ENCODE peak calls at places on chromosome 20, in nine cellular contexts. One of them, this sample, is unnamed.

GRCh38 chr20:53028337-53029007 is 56.3 kb downstream of the TSHZ2 start:
- DNase-seq in endodermal cell: no peak
- DNase-seq in GM13976: no peak
- DNase-seq in bronchial epithelial cell: peak
- DNase-seq in fibroblast of the aortic adventitia: no peak
- DNase-seq in WTC11: no peak
- DNase-seq in AG09309: no peak
- DNase-seq in A673: no peak
- DNase-seq in body of pancreas: no peak
- DNase-seq in this sample: no peak

GRCh38 chr20:57627972-57628650 is 7.9 kb upstream of the ZBP1 start:
- DNase-seq in body of pancreas: no peak
- DNase-seq in fibroblast of the aortic adventitia: peak
- DNase-seq in AG09309: peak
- DNase-seq in bronchial epithelial cell: peak
- DNase-seq in A673: peak
- DNase-seq in GM13976: peak
- DNase-seq in endodermal cell: no peak
- DNase-seq in WTC11: no peak
- DNase-seq in this sample: peak

GRCh38 chr20:20887593-20888272 is 175.3 kb upstream of the RALGAPA2 start:
- DNase-seq in fibroblast of the aortic adventitia: no peak
- DNase-seq in bronchial epithelial cell: no peak
- DNase-seq in endodermal cell: peak
- DNase-seq in GM13976: no peak
- DNase-seq in body of pancreas: no peak
- DNase-seq in A673: no peak
- DNase-seq in AG09309: no peak
- DNase-seq in WTC11: peak
- DNase-seq in this sample: no peak

GRCh38 chr20:24780648-24781047 is 168.4 kb upstream of the CST7 start:
- DNase-seq in A673: no peak
- DNase-seq in WTC11: no peak
- DNase-seq in body of pancreas: peak
- DNase-seq in GM13976: no peak
- DNase-seq in bronchial epithelial cell: no peak
- DNase-seq in endodermal cell: peak
- DNase-seq in AG09309: no peak
- DNase-seq in fibroblast of the aortic adventitia: no peak
- DNase-seq in this sample: peak

GRCh38 chr20:55774628-55775027 is 230.7 kb downstream of the CBLN4 start:
- DNase-seq in WTC11: no peak
- DNase-seq in GM13976: no peak
- DNase-seq in bronchial epithelial cell: no peak
- DNase-seq in endodermal cell: no peak
- DNase-seq in fibroblast of the aortic adventitia: no peak
- DNase-seq in A673: no peak
- DNase-seq in AG09309: no peak
- DNase-seq in body of pancreas: no peak
- DNase-seq in this sample: no peak

GRCh38 chr20:46367967-46368901 is 38.2 kb downstream of the ELMO2 start:
- DNase-seq in A673: no peak
- DNase-seq in GM13976: no peak
- DNase-seq in body of pancreas: no peak
- DNase-seq in AG09309: no peak
- DNase-seq in bronchial epithelial cell: peak
- DNase-seq in fibroblast of the aortic adventitia: no peak
- DNase-seq in endodermal cell: no peak
- DNase-seq in WTC11: no peak
- DNase-seq in this sample: no peak

GRCh38 chr20:10309326-10309725 is 90.7 kb downstream of the SNAP25 start:
- DNase-seq in WTC11: no peak
- DNase-seq in bronchial epithelial cell: peak
- DNase-seq in fibroblast of the aortic adventitia: peak
- DNase-seq in endodermal cell: no peak
- DNase-seq in GM13976: no peak
- DNase-seq in A673: no peak
- DNase-seq in AG09309: peak
- DNase-seq in body of pancreas: no peak
- DNase-seq in this sample: no peak

GRCh38 chr20:46306743-46307138 is 1.6 kb downstream of the CDH22 start:
- DNase-seq in fibroblast of the aortic adventitia: no peak
- DNase-seq in WTC11: no peak
- DNase-seq in body of pancreas: no peak
- DNase-seq in A673: no peak
- DNase-seq in AG09309: no peak
- DNase-seq in endodermal cell: peak
- DNase-seq in bronchial epithelial cell: no peak
- DNase-seq in GM13976: no peak
- DNase-seq in this sample: no peak

GRCh38 chr20:19802099-19802491 is 44.0 kb downstream of the RIN2 start:
- DNase-seq in GM13976: no peak
- DNase-seq in body of pancreas: no peak
- DNase-seq in A673: no peak
- DNase-seq in endodermal cell: no peak
- DNase-seq in WTC11: no peak
- DNase-seq in AG09309: no peak
- DNase-seq in fibroblast of the aortic adventitia: no peak
- DNase-seq in bronchial epithelial cell: no peak
- DNase-seq in this sample: no peak

GRCh38 chr20:5168582-5169396 is 42.0 kb downstream of the CDS2 start:
- DNase-seq in fibroblast of the aortic adventitia: peak
- DNase-seq in WTC11: peak
- DNase-seq in bronchial epithelial cell: peak
- DNase-seq in body of pancreas: no peak
- DNase-seq in AG09309: no peak
- DNase-seq in GM13976: no peak
- DNase-seq in endodermal cell: peak
- DNase-seq in A673: peak
- DNase-seq in this sample: no peak

GRCh38 chr20:19072988-19073387 is 139.5 kb upstream of the SLC24A3 start:
- DNase-seq in A673: no peak
- DNase-seq in body of pancreas: no peak
- DNase-seq in fibroblast of the aortic adventitia: no peak
- DNase-seq in GM13976: no peak
- DNase-seq in endodermal cell: no peak
- DNase-seq in AG09309: no peak
- DNase-seq in bronchial epithelial cell: no peak
- DNase-seq in WTC11: no peak
- DNase-seq in this sample: peak

GRCh38 chr20:61907081-61907891 is 158.4 kb downstream of the TAF4 start:
- DNase-seq in GM13976: no peak
- DNase-seq in fibroblast of the aortic adventitia: no peak
- DNase-seq in WTC11: no peak
- DNase-seq in body of pancreas: no peak
- DNase-seq in endodermal cell: no peak
- DNase-seq in A673: no peak
- DNase-seq in AG09309: no peak
- DNase-seq in bronchial epithelial cell: no peak
- DNase-seq in this sample: no peak

GRCh38 chr20:58709703-58710039 is 17.1 kb downstream of the NPEPL1 start:
- DNase-seq in WTC11: no peak
- DNase-seq in GM13976: no peak
- DNase-seq in bronchial epithelial cell: no peak
- DNase-seq in A673: no peak
- DNase-seq in fibroblast of the aortic adventitia: no peak
- DNase-seq in AG09309: no peak
- DNase-seq in body of pancreas: no peak
- DNase-seq in endodermal cell: no peak
- DNase-seq in this sample: peak

DNA sequence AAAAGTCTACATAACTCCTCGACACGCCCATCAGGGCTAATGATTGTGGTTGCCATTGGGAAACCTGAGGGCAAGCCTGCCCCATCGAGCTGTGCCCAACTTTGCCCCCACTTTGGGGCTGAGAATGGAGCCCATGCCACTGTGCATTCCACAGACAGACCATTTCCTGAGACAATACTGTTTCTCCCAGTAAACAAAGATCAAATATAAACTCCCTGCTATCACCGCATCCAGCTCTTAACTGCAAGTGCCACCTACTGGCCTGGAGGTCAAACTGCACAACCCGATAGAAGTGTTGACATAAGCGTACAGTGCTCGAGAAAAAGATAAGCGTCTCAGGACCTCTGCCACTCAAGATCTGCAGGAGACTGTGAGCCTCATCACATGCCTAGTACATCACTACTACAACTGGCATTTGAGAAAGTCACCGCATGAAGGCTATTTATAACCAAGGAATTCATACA is 4.7 kb upstream of the DEFB126 start:
- DNase-seq in endodermal cell: no peak
- DNase-seq in A673: peak
- DNase-seq in AG09309: no peak
- DNase-seq in fibroblast of the aortic adventitia: no peak
- DNase-seq in WTC11: peak
- DNase-seq in body of pancreas: no peak
- DNase-seq in bronchial epithelial cell: no peak
- DNase-seq in GM13976: no peak
- DNase-seq in this sample: no peak
- TF ChIP-seq CTCF in endodermal cell: peak
- TF ChIP-seq CTCF in A673: peak
- TF ChIP-seq CTCF in AG09309: peak
- TF ChIP-seq CTCF in fibroblast of the aortic adventitia: peak
- TF ChIP-seq CTCF in WTC11: peak
- TF ChIP-seq CTCF in body of pancreas: no peak
- TF ChIP-seq CTCF in bronchial epithelial cell: peak
- TF ChIP-seq CTCF in GM13976: no peak
- TF ChIP-seq CTCF in this sample: no peak

GRCh38 chr20:51084598-51084997 is 61.7 kb upstream of the KCNG1 start:
- DNase-seq in A673: no peak
- DNase-seq in endodermal cell: peak
- DNase-seq in WTC11: no peak
- DNase-seq in GM13976: no peak
- DNase-seq in bronchial epithelial cell: no peak
- DNase-seq in fibroblast of the aortic adventitia: no peak
- DNase-seq in AG09309: no peak
- DNase-seq in body of pancreas: no peak
- DNase-seq in this sample: no peak
- TF ChIP-seq CTCF in A673: no peak
- TF ChIP-seq CTCF in endodermal cell: no peak
- TF ChIP-seq CTCF in WTC11: no peak
- TF ChIP-seq CTCF in GM13976: no peak
- TF ChIP-seq CTCF in bronchial epithelial cell: no peak
- TF ChIP-seq CTCF in fibroblast of the aortic adventitia: no peak
- TF ChIP-seq CTCF in AG09309: no peak
- TF ChIP-seq CTCF in body of pancreas: no peak
- TF ChIP-seq CTCF in this sample: no peak

DNA sequence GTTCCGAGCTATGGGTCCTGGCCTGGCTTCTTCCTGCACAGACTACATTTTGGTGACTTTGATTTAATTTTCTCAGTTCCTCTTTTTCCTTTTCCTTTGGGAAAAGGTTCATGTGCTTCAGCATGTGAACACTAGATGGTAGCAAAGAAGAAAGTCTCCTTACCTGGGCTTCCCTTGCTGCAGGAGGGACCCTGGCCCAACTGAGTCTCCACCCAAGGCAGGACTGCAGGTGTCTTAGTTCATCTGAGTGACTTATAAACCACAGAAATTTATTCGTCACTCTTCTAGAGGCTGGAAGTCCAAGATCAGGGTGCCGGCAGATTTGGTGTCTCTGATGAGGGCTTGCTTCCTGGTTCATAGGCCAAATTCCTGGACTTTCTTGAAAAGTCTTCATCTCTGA is 163.2 kb downstream of the SYCP2 start:
- DNase-seq in A673: no peak
- DNase-seq in AG09309: no peak
- DNase-seq in fibroblast of the aortic adventitia: no peak
- DNase-seq in WTC11: no peak
- DNase-seq in endodermal cell: peak
- DNase-seq in bronchial epithelial cell: no peak
- DNase-seq in GM13976: no peak
- DNase-seq in body of pancreas: no peak
- DNase-seq in this sample: no peak
- TF ChIP-seq CTCF in A673: peak
- TF ChIP-seq CTCF in AG09309: no peak
- TF ChIP-seq CTCF in fibroblast of the aortic adventitia: no peak
- TF ChIP-seq CTCF in WTC11: no peak
- TF ChIP-seq CTCF in endodermal cell: peak
- TF ChIP-seq CTCF in bronchial epithelial cell: peak
- TF ChIP-seq CTCF in GM13976: peak
- TF ChIP-seq CTCF in body of pancreas: no peak
- TF ChIP-seq CTCF in this sample: no peak

GRCh38 chr20:44068311-44068710 is 118.7 kb downstream of the JPH2 start:
- DNase-seq in body of pancreas: no peak
- DNase-seq in A673: peak
- DNase-seq in AG09309: no peak
- DNase-seq in WTC11: no peak
- DNase-seq in endodermal cell: peak
- DNase-seq in bronchial epithelial cell: no peak
- DNase-seq in GM13976: no peak
- DNase-seq in fibroblast of the aortic adventitia: no peak
- DNase-seq in this sample: peak
- TF ChIP-seq CTCF in body of pancreas: no peak
- TF ChIP-seq CTCF in A673: peak
- TF ChIP-seq CTCF in AG09309: no peak
- TF ChIP-seq CTCF in WTC11: no peak
- TF ChIP-seq CTCF in endodermal cell: peak
- TF ChIP-seq CTCF in bronchial epithelial cell: no peak
- TF ChIP-seq CTCF in GM13976: no peak
- TF ChIP-seq CTCF in fibroblast of the aortic adventitia: no peak
- TF ChIP-seq CTCF in this sample: no peak

DNA sequence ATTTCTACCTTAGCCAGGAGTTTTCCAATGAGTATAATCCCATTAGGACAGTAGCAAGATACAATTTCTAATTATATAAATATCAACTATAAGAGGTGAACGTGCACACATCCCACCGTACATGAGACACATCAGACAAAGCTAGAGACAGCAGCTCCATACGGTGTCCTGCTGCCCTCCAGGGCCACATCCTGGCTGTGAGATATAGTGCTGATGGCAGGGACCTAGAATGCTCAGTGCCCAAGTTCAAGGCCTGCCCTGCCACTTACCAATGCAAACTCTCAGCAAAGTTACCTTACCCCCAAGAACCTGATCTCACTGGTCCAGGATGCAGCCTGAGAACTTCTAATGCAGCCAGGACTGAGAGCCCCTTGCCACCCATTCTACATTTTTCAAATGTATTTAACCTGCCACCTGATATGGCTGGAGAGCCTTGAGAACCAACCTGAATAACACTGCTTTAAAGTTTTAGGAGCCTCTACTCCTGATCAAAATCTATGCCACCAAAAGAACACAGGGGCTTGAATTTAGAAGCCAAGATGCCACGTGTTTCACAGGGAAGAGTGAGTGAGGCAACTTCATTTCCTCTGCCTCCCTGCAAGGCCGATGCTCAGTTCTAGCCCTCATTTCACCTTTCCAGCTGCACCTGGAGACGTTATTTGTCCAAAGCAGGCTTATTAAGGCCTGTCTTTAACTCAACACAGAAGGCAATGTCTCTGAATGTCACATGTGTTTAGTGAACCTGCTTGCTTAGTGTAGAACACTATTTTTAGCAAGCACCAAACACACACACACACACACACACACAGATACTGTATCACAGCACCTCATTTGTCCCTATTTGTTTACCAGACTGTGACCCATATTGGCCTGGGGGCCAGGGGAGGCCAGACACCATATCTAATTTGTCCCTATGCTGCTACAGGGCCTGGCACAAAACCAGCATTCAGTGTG is 6.1 kb downstream of the NFATC2 start:
- DNase-seq in GM13976: no peak
- DNase-seq in body of pancreas: no peak
- DNase-seq in AG09309: no peak
- DNase-seq in WTC11: no peak
- DNase-seq in A673: no peak
- DNase-seq in bronchial epithelial cell: no peak
- DNase-seq in endodermal cell: no peak
- DNase-seq in fibroblast of the aortic adventitia: no peak
- DNase-seq in this sample: no peak
- TF ChIP-seq CTCF in GM13976: no peak
- TF ChIP-seq CTCF in body of pancreas: no peak
- TF ChIP-seq CTCF in AG09309: no peak
- TF ChIP-seq CTCF in WTC11: no peak
- TF ChIP-seq CTCF in A673: no peak
- TF ChIP-seq CTCF in bronchial epithelial cell: no peak
- TF ChIP-seq CTCF in endodermal cell: no peak
- TF ChIP-seq CTCF in fibroblast of the aortic adventitia: no peak
- TF ChIP-seq CTCF in this sample: no peak